ENCODE peak calls at places on chromosome 1, in five cellular contexts. One of them, this sample, is unnamed.

GRCh38 chr1:115457295-115457694 is 119.2 kb upstream of the NGF start:
- DNase-seq in astrocyte of the spinal cord: peak; percentile 13
- DNase-seq in IMR-90: no peak
- DNase-seq in astrocyte of the cerebellum: no peak
- DNase-seq in AG04450: no peak
- DNase-seq in this sample: no peak

GRCh38 chr1:68057564-68057963 is 7.1 kb upstream of the DIRAS3 start:
- DNase-seq in AG04450: no peak
- DNase-seq in astrocyte of the cerebellum: no peak
- DNase-seq in astrocyte of the spinal cord: no peak
- DNase-seq in IMR-90: no peak
- DNase-seq in this sample: no peak

GRCh38 chr1:93566227-93566626 is 115.4 kb downstream of the BCAR3 start:
- DNase-seq in astrocyte of the spinal cord: no peak
- DNase-seq in IMR-90: no peak
- DNase-seq in AG04450: no peak
- DNase-seq in astrocyte of the cerebellum: no peak
- DNase-seq in this sample: no peak

GRCh38 chr1:83023212-83023611 is 975.7 kb downstream of the TTLL7 start:
- DNase-seq in astrocyte of the spinal cord: no peak
- DNase-seq in astrocyte of the cerebellum: no peak
- DNase-seq in IMR-90: no peak
- DNase-seq in AG04450: no peak
- DNase-seq in this sample: no peak

GRCh38 chr1:53090227-53091147 is 28.5 kb downstream of the PODN start:
- DNase-seq in astrocyte of the spinal cord: no peak
- DNase-seq in IMR-90: no peak
- DNase-seq in astrocyte of the cerebellum: no peak
- DNase-seq in AG04450: no peak
- DNase-seq in this sample: no peak

GRCh38 chr1:95368178-95368577 is 134.2 kb downstream of the RWDD3 start:
- DNase-seq in astrocyte of the spinal cord: no peak
- DNase-seq in astrocyte of the cerebellum: no peak
- DNase-seq in AG04450: no peak
- DNase-seq in IMR-90: no peak
- DNase-seq in this sample: no peak

GRCh38 chr1:167713330-167714081 is 8.3 kb upstream of the MPZL1 start:
- DNase-seq in astrocyte of the cerebellum: no peak
- DNase-seq in astrocyte of the spinal cord: peak; percentile 32
- DNase-seq in AG04450: no peak
- DNase-seq in IMR-90: peak; percentile 24
- DNase-seq in this sample: no peak

GRCh38 chr1:186079084-186079684 is 295.9 kb downstream of the TPR start:
- DNase-seq in AG04450: no peak
- DNase-seq in IMR-90: no peak
- DNase-seq in astrocyte of the cerebellum: no peak
- DNase-seq in astrocyte of the spinal cord: no peak
- DNase-seq in this sample: no peak

GRCh38 chr1:201488817-201489581 is 17.9 kb downstream of the CSRP1 start:
- DNase-seq in astrocyte of the cerebellum: peak; percentile 67
- DNase-seq in astrocyte of the spinal cord: peak; percentile 95
- DNase-seq in IMR-90: peak; percentile 96
- DNase-seq in AG04450: peak; percentile 78
- DNase-seq in this sample: no peak

GRCh38 chr1:217063065-217063908 is 340.1 kb upstream of the ESRRG start:
- DNase-seq in AG04450: no peak
- DNase-seq in IMR-90: no peak
- DNase-seq in astrocyte of the cerebellum: no peak
- DNase-seq in astrocyte of the spinal cord: no peak
- DNase-seq in this sample: no peak

GRCh38 chr1:185483217-185483616 is 166.2 kb upstream of the IVNS1ABP start:
- DNase-seq in astrocyte of the cerebellum: no peak
- DNase-seq in AG04450: no peak
- DNase-seq in IMR-90: no peak
- DNase-seq in astrocyte of the spinal cord: no peak
- DNase-seq in this sample: no peak

GRCh38 chr1:107358611-107359342 is 217.9 kb downstream of the NTNG1 start:
- DNase-seq in AG04450: no peak
- DNase-seq in IMR-90: no peak
- DNase-seq in astrocyte of the spinal cord: no peak
- DNase-seq in astrocyte of the cerebellum: no peak
- DNase-seq in this sample: no peak

GRCh38 chr1:201127755-201128455 is 921 bp upstream of the ASCL5 start:
- DNase-seq in AG04450: no peak
- DNase-seq in IMR-90: peak; percentile 63
- DNase-seq in astrocyte of the spinal cord: peak; percentile 59
- DNase-seq in astrocyte of the cerebellum: no peak
- DNase-seq in this sample: no peak

GRCh38 chr1:14228677-14229076 is 369.8 kb upstream of the KAZN start:
- DNase-seq in astrocyte of the cerebellum: no peak
- DNase-seq in AG04450: no peak
- DNase-seq in IMR-90: no peak
- DNase-seq in astrocyte of the spinal cord: no peak
- DNase-seq in this sample: no peak
- TF ChIP-seq CTCF in astrocyte of the cerebellum: no peak
- TF ChIP-seq CTCF in AG04450: no peak
- TF ChIP-seq CTCF in IMR-90: no peak
- TF ChIP-seq CTCF in astrocyte of the spinal cord: no peak
- TF ChIP-seq CTCF in this sample: no peak

GRCh38 chr1:159000627-159001026 is 9.1 kb upstream of the IFI16 start:
- DNase-seq in astrocyte of the spinal cord: peak; percentile 95
- DNase-seq in astrocyte of the cerebellum: peak; percentile 94
- DNase-seq in AG04450: peak; percentile 85
- DNase-seq in IMR-90: peak; percentile 94
- DNase-seq in this sample: peak; percentile 58

GRCh38 chr1:158998037-158998780 is 11.5 kb upstream of the IFI16 start:
- DNase-seq in AG04450: no peak
- DNase-seq in astrocyte of the spinal cord: no peak
- DNase-seq in IMR-90: no peak
- DNase-seq in astrocyte of the cerebellum: no peak
- DNase-seq in this sample: no peak

GRCh38 chr1:159000070-159000409 is 9.7 kb upstream of the IFI16 start:
- DNase-seq in IMR-90: no peak
- DNase-seq in astrocyte of the spinal cord: no peak
- DNase-seq in astrocyte of the cerebellum: no peak
- DNase-seq in AG04450: no peak
- DNase-seq in this sample: no peak

GRCh38 chr1:158998781-158999161 is 10.9 kb upstream of the IFI16 start:
- DNase-seq in astrocyte of the spinal cord: peak; percentile 84
- DNase-seq in AG04450: peak; percentile 18
- DNase-seq in IMR-90: peak; percentile 61
- DNase-seq in astrocyte of the cerebellum: no peak
- DNase-seq in this sample: no peak

DNA sequence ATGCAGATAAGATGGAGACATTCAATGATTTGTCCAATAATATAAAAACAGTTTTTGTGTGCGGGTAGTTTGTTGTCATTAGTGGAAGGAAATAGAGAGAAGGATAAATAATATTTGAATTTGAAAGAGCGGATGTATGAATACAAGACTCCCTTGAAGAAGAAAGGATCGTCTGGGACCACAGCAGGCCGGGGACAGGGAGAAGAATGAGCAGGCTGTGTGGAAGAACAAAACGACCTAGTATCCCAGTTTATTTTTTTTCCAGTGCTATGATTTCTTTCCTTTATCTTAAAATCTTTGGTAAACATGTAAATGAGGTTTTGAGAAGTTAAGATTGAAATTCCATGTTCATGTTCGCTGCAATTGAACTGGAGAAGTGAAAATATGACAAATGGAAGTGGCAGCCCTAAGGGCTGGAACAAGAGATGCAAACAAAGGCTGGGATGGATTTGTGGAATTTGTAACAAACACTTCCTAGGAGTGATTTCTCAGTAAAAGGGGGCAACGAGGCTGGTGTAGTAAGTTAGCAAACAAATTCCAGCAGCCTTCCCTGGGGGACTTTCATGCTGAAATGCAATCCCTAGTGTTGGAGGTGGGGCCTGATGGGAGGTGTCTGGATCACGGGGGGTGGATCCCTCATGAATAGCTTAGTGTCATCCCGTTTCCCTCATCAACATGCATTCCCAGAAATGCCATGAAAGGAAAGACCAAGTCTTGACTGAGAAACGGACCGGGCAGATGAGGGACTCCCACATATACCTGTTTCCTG is 10.2 kb upstream of the IFI16 start:
- DNase-seq in astrocyte of the spinal cord: peak; percentile 95
- DNase-seq in astrocyte of the cerebellum: peak; percentile 93
- DNase-seq in IMR-90: peak; percentile 88
- DNase-seq in AG04450: peak; percentile 81
- DNase-seq in this sample: no peak
- H3K4me3 ChIP-seq in astrocyte of the spinal cord: peak overlapping the region; percentile 58
- H3K4me3 ChIP-seq in astrocyte of the cerebellum: peak overlapping the region; percentile 61
- H3K4me3 ChIP-seq in IMR-90: peak overlapping the region; percentile 61
- H3K4me3 ChIP-seq in AG04450: peak overlapping the region; percentile 69
- H3K4me3 ChIP-seq in this sample: peak overlapping the region; percentile 68

GRCh38 chr1:182086620-182087019 is 25.1 kb upstream of the ZNF648 start:
- DNase-seq in astrocyte of the spinal cord: no peak
- DNase-seq in IMR-90: no peak
- DNase-seq in AG04450: no peak
- DNase-seq in astrocyte of the cerebellum: no peak
- DNase-seq in this sample: no peak
- TF ChIP-seq CTCF in astrocyte of the spinal cord: no peak
- TF ChIP-seq CTCF in IMR-90: no peak
- TF ChIP-seq CTCF in AG04450: no peak
- TF ChIP-seq CTCF in astrocyte of the cerebellum: no peak
- TF ChIP-seq CTCF in this sample: no peak

GRCh38 chr1:243798726-243799125 is 51.3 kb downstream of the AKT3 start:
- DNase-seq in IMR-90: peak; percentile 93
- DNase-seq in astrocyte of the spinal cord: peak; percentile 87
- DNase-seq in astrocyte of the cerebellum: peak; percentile 4
- DNase-seq in AG04450: peak; percentile 42
- DNase-seq in this sample: peak; percentile 32
- H3K4me3 ChIP-seq in IMR-90: no peak overlapping the region
- H3K4me3 ChIP-seq in astrocyte of the spinal cord: no peak overlapping the region
- H3K4me3 ChIP-seq in astrocyte of the cerebellum: no peak overlapping the region
- H3K4me3 ChIP-seq in AG04450: no peak overlapping the region
- H3K4me3 ChIP-seq in this sample: no peak overlapping the region

GRCh38 chr1:26717066-26717465 is 21.3 kb downstream of the ARID1A start:
- DNase-seq in AG04450: no peak
- DNase-seq in IMR-90: no peak
- DNase-seq in astrocyte of the cerebellum: no peak
- DNase-seq in astrocyte of the spinal cord: no peak
- DNase-seq in this sample: no peak
- TF ChIP-seq CTCF in AG04450: no peak
- TF ChIP-seq CTCF in IMR-90: no peak
- TF ChIP-seq CTCF in astrocyte of the cerebellum: no peak
- TF ChIP-seq CTCF in astrocyte of the spinal cord: no peak
- TF ChIP-seq CTCF in this sample: no peak

DNA sequence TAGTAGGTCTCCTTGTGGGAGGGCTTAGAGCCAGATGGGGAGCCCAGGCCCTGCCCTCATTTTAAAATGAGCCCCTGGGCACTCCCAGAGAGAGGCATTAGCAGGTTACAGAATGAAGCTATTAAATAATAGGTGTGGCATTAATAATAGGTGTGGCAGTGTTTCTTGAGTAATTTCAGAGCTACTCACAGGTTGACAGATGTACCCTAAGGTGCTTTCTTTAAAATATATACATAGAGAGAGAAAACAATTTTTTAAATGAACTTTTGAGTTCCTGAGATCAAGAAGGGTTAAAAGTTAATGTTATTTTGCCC is 1.2 kb downstream of the EEIG2 start:
- DNase-seq in astrocyte of the spinal cord: no peak
- DNase-seq in astrocyte of the cerebellum: no peak
- DNase-seq in AG04450: no peak
- DNase-seq in IMR-90: no peak
- DNase-seq in this sample: no peak
- H3K4me3 ChIP-seq in astrocyte of the spinal cord: peak overlapping the region; percentile 75
- H3K4me3 ChIP-seq in astrocyte of the cerebellum: peak overlapping the region; percentile 56
- H3K4me3 ChIP-seq in AG04450: peak overlapping the region; percentile 77
- H3K4me3 ChIP-seq in IMR-90: peak overlapping the region; percentile 82
- H3K4me3 ChIP-seq in this sample: peak overlapping the region; percentile 70

DNA sequence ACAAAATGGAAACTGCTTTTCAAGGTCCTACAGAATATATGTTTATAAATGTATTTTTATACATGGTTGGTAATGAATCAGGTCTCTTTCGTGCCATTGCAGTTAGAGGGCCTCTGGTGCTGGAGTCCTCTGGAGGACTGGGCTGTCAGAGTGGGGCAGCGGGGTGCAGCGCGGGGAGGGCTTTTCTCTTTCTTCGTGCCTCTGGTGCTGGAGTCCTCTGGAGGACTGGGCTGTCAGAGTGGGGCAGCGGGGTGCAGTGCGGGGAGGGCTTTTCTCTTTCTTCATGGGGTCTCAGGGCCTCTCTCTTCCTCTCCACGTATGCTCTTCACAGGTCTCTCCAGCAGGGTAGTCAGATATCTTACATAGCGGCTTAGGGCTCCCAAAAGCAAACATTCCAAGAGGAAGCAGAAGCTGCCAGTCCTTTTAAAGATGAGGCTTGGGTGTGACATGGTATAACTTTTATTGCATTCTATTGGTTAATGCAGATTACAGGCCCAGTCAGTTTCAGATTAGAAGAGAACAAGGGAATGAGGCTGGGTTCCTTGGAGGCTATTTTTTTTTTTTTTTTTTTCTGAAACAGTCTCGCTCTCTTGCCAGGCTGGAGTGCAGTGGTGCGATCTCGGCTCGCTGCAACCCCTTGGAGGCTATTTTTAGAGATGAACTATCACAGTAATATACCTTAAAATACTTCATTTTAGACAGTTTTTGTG is 13.1 kb downstream of the SDCCAG8 start:
- DNase-seq in AG04450: no peak
- DNase-seq in IMR-90: peak; percentile 36
- DNase-seq in astrocyte of the spinal cord: peak; percentile 54
- DNase-seq in astrocyte of the cerebellum: no peak
- DNase-seq in this sample: no peak
- TF ChIP-seq CTCF in AG04450: peak; percentile 13
- TF ChIP-seq CTCF in IMR-90: no peak
- TF ChIP-seq CTCF in astrocyte of the spinal cord: no peak
- TF ChIP-seq CTCF in astrocyte of the cerebellum: peak; percentile 1
- TF ChIP-seq CTCF in this sample: no peak

DNA sequence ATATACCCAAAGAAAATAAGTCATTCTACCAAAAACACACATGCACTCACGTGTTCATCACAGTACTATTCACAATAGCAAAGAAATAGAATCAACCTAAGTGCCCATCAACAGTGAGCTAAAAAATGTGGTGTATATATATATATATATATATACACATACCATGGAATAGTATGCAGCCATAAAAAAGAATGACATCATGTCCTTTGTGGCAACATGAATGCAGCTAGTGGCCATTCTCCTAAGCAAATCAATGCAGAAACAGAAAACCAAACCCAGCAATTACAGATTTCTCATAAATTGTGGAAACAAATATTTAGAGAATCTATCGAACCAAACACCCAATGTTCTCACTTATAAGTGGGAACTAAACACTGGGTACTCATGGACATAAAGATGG is 585.7 kb downstream of the SMYD3 start:
- DNase-seq in astrocyte of the cerebellum: no peak
- DNase-seq in AG04450: no peak
- DNase-seq in astrocyte of the spinal cord: no peak
- DNase-seq in IMR-90: no peak
- DNase-seq in this sample: no peak
- H3K4me3 ChIP-seq in astrocyte of the cerebellum: no peak overlapping the region
- H3K4me3 ChIP-seq in AG04450: no peak overlapping the region
- H3K4me3 ChIP-seq in astrocyte of the spinal cord: no peak overlapping the region
- H3K4me3 ChIP-seq in IMR-90: no peak overlapping the region
- H3K4me3 ChIP-seq in this sample: no peak overlapping the region

DNA sequence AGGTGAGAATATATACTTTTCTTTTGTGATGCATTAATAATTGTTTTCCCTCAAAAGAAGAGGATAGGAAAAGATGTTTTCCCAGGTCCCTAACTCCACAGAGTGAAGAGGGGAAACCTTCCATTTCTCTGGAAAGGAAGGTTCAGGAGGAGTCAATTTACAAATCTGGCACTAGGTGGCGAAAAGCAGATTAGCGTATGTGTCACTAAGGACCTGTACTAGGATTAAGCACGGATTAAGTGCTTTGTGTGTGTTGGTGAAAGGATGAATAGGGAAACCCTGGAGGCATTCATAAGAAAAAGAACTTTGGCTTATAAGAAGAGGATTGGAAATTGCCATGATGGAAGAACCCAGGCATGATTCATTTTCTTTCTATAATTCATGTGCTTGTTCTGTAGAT is 410.1 kb upstream of the PLXNA2 start:
- DNase-seq in astrocyte of the spinal cord: peak; percentile 12
- DNase-seq in IMR-90: no peak
- DNase-seq in AG04450: no peak
- DNase-seq in astrocyte of the cerebellum: peak; percentile 8
- DNase-seq in this sample: peak; percentile 27
- TF ChIP-seq CTCF in astrocyte of the spinal cord: peak; percentile 49
- TF ChIP-seq CTCF in IMR-90: peak; percentile 20
- TF ChIP-seq CTCF in AG04450: peak; percentile 33
- TF ChIP-seq CTCF in astrocyte of the cerebellum: peak; percentile 59
- TF ChIP-seq CTCF in this sample: peak; percentile 69

This sample was measured in retinal pigment epithelial cell.